ENCODE peak calls at places on chromosomes 6 and 20, in eight cellular contexts. F is breast epithelium; Q is nephron progenitor cell; P is heart left ventricle; U is AG10803; D is CD8-positive, alpha-beta T cell; S is lower lobe of right lung; R is Peyer's patch. Y is an unnamed sample.

GRCh38 chr20:32510120-32510600 is 75.0 kb downstream of the NOL4L start:
- DNase-seq in F (no peak), Q (no peak), P (no peak), U (no peak), D (peak; percentile 29), S (no peak), R (no peak), Y (no peak)

GRCh38 chr6:31175961-31176360 is 5.5 kb upstream of the POU5F1 start:
- DNase-seq in F (no peak), Q (no peak), P (no peak), U (peak; percentile 57), D (peak; percentile 23), S (no peak), R (no peak), Y (no peak)

GRCh38 chr6:15715060-15715459 is 52.2 kb upstream of the DTNBP1 start:
- DNase-seq in F (no peak), Q (no peak), P (no peak), U (peak; percentile 1), D (no peak), S (no peak), R (no peak), Y (no peak)

GRCh38 chr20:46657618-46658017 is 6.4 kb upstream of the SLC13A3 start:
- DNase-seq in F (no peak), Q (no peak), P (no peak), U (no peak), D (no peak), S (no peak), R (no peak), Y (no peak)

GRCh38 chr6:112431803-112432202 is 84.7 kb downstream of the RFPL4B start:
- DNase-seq in F (no peak), Q (no peak), P (no peak), U (no peak), D (no peak), S (no peak), R (no peak), Y (no peak)

GRCh38 chr6:43739642-43740091 is 30.3 kb upstream of the VEGFA start:
- DNase-seq in F (no peak), Q (no peak), P (no peak), U (no peak), D (no peak), S (no peak), R (peak; percentile 76), Y (no peak)

GRCh38 chr6:154447929-154448328 is 62.6 kb downstream of the CNKSR3 start:
- DNase-seq in F (no peak), Q (no peak), P (no peak), U (no peak), D (no peak), S (no peak), R (no peak), Y (no peak)

GRCh38 chr20:10670521-10671220 is 3.1 kb downstream of the JAG1 start:
- DNase-seq in F (no peak), Q (peak; percentile 38), P (no peak), U (no peak), D (no peak), S (no peak), R (no peak), Y (no peak)

GRCh38 chr6:22236626-22237414 is 60.0 kb downstream of the PRL start:
- DNase-seq in F (no peak), Q (no peak), P (no peak), U (peak; percentile 92), D (no peak), S (no peak), R (no peak), Y (no peak)

GRCh38 chr6:83824831-83825230 is 28.3 kb upstream of the RIPPLY2 start:
- DNase-seq in F (no peak), Q (no peak), P (no peak), U (no peak), D (no peak), S (no peak), R (no peak), Y (no peak)

GRCh38 chr6:14817068-14817467 is 428.8 kb upstream of the JARID2 start:
- DNase-seq in F (no peak), Q (no peak), P (no peak), U (no peak), D (no peak), S (no peak), R (peak; percentile 66), Y (no peak)

GRCh38 chr20:22763257-22763906 is 179.0 kb upstream of the FOXA2 start:
- DNase-seq in F (peak; percentile 67), Q (no peak), P (peak; percentile 59), U (peak; percentile 18), D (no peak), S (no peak), R (no peak), Y (no peak)

GRCh38 chr20:19993937-19994667 is 23.1 kb upstream of the NAA20 start:
- DNase-seq in F (no peak), Q (no peak), P (peak; percentile 74), U (peak; percentile 78), D (no peak), S (no peak), R (no peak), Y (no peak)

GRCh38 chr6:169156108-169156821 is 97.4 kb downstream of the THBS2 start:
- DNase-seq in F (no peak), Q (no peak), P (no peak), U (peak; percentile 63), D (peak; percentile 6), S (no peak), R (no peak), Y (no peak)

GRCh38 chr6:4743026-4743425 is 33.2 kb upstream of the CDYL start:
- DNase-seq in F (no peak), Q (no peak), P (no peak), U (no peak), D (no peak), S (no peak), R (no peak), Y (no peak)

GRCh38 chr6:25202505-25202904 is 76.7 kb upstream of the CARMIL1 start:
- DNase-seq in F (no peak), Q (no peak), P (no peak), U (peak; percentile 78), D (no peak), S (no peak), R (no peak), Y (no peak)

GRCh38 chr20:21125072-21125848 is 622 bp upstream of the KIZ start:
- DNase-seq in F (peak; percentile 30), Q (peak; percentile 34), P (peak; percentile 68), U (peak; percentile 51), D (no peak), S (peak; percentile 57), R (peak; percentile 71), Y (no peak)

GRCh38 chr20:44470327-44470726 is 5.3 kb upstream of the TTPAL start:
- DNase-seq in F (no peak), Q (no peak), P (no peak), U (no peak), D (no peak), S (no peak), R (no peak), Y (no peak)

GRCh38 chr6:63549076-63549475 is 23.2 kb upstream of the LOC128125822 start:
- DNase-seq in F (no peak), Q (no peak), P (no peak), U (no peak), D (no peak), S (no peak), R (no peak), Y (no peak)

GRCh38 chr20:50838322-50838625 is 43.4 kb downstream of the BCAS4 start:
- DNase-seq in F (no peak), Q (no peak), P (no peak), U (no peak), D (no peak), S (no peak), R (no peak), Y (no peak)
- TF ChIP-seq CTCF in F (no peak), Q (no peak), P (no peak), U (no peak), D (no peak), S (no peak), R (no peak), Y (no peak)

GRCh38 chr6:11043961-11044711 is at the start of gene ELOVL2:
- DNase-seq in F (no peak), Q (peak; percentile 82), P (peak; percentile 49), U (peak; percentile 27), D (no peak), S (no peak), R (no peak), Y (peak; percentile 35)
- TF ChIP-seq CTCF in F (peak; percentile 70), Q (peak; percentile 64), P (peak; percentile 62), U (peak; percentile 20), D (peak; percentile 21), S (peak; percentile 28), R (no peak), Y (peak; percentile 86)

DNA sequence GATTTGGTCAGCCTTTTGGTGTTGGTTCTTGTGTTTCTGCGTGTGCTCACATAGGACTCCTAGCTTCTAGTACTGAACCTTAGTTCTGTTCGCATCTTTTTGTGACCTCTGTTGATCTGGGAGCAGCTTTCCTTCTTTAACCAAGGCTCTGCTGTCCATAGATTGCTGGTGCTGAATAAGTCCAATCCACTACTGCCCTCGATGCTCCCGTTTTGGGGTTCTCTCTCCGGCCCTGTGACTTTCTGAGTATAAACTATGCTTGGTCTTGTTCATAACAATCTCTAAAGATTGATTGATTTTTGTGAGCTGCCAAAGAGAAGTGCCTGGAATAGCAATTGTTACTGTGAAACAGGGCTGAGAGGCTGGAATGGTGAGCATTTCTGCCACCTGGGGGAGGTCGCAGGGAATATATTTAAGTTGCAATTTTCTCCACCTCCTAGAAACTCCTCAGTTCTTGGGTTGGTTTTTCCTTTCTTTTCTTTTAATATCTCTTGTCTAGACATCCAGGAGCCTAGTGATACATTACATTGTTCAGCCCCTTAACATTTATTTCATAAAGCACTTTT is 422.9 kb upstream of the CHD6 start:
- DNase-seq in F (no peak), Q (peak; percentile 4), P (no peak), U (no peak), D (no peak), S (no peak), R (no peak), Y (no peak)
- TF ChIP-seq CTCF in F (no peak), Q (peak; percentile 32), P (no peak), U (peak; percentile 2), D (no peak), S (no peak), R (no peak), Y (peak; percentile 23)

DNA sequence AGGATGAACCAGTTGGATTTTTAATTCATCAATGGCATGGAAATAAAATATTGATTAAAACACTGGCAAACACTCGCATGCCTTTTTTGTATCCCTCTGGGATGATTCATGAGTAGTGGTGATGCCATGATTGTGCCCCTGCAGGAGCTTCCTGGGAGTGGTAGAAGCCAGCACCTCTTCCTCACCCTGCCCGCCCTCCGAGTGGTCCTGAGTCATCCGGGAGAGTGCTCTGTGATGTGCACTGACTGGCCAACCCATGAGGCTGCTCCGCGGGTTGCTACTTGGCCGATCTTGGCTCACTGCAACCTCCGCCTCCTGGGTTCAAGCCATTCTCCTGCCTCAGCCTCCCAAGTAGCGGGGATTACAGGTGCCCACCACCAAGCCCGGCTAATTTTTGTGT is 27.4 kb downstream of the GJA10 start:
- DNase-seq in F (no peak), Q (no peak), P (no peak), U (no peak), D (no peak), S (no peak), R (no peak), Y (no peak)
- TF ChIP-seq CTCF in F (no peak), Q (no peak), P (no peak), U (no peak), D (no peak), S (no peak), R (no peak), Y (no peak)

DNA sequence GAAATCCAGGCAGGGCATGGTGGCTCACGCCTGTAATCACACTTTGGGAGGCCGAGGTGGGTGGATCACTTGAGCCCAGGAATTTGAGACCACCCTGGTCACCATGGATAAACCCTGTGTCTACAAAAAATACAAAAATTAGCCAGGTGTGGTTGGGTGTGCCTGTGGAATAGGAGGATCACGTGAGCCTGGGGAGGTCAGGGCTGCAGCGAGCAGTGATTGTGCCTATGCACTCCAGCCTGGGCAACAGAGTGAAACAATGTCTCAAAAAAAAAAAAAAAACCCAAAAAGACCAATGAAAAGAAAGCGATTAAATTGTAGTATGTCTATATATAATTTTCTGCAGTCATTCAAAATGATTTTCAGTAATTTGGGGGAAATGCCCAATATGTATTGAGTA is 70.3 kb downstream of the ITCH start:
- DNase-seq in F (no peak), Q (no peak), P (no peak), U (no peak), D (no peak), S (no peak), R (no peak), Y (no peak)
- TF ChIP-seq CTCF in F (no peak), Q (no peak), P (no peak), U (no peak), D (no peak), S (no peak), R (no peak), Y (no peak)

Y was measured in D721Med.